ENCODE peak calls at places on chromosomes 4 and X, in four cellular contexts. One of them, this sample, is unnamed.

GRCh38 chr4:35604724-35605123 is 639.6 kb downstream of the ARAP2 start:
- DNase-seq in mammary epithelial cell: no peak
- DNase-seq in breast epithelium: no peak
- DNase-seq in astrocyte of the spinal cord: no peak
- DNase-seq in this sample: no peak

GRCh38 chrX:38804481-38805293 is 3.4 kb downstream of the MID1IP1 start:
- DNase-seq in mammary epithelial cell: peak
- DNase-seq in astrocyte of the spinal cord: no peak
- DNase-seq in breast epithelium: peak
- DNase-seq in this sample: peak

GRCh38 chr4:113978561-113979156 is 788 bp downstream of the ARSJ start:
- DNase-seq in breast epithelium: no peak
- DNase-seq in mammary epithelial cell: peak
- DNase-seq in astrocyte of the spinal cord: peak
- DNase-seq in this sample: peak

GRCh38 chrX:12949927-12950656 is 24.8 kb upstream of the TMSB4X start:
- DNase-seq in mammary epithelial cell: peak
- DNase-seq in astrocyte of the spinal cord: peak
- DNase-seq in breast epithelium: peak
- DNase-seq in this sample: no peak

GRCh38 chr4:181294421-181294820 is 948.8 kb upstream of the TENM3 start:
- DNase-seq in astrocyte of the spinal cord: no peak
- DNase-seq in mammary epithelial cell: no peak
- DNase-seq in breast epithelium: no peak
- DNase-seq in this sample: no peak

GRCh38 chr4:144685916-144686315 is 40.0 kb downstream of the HHIP start:
- DNase-seq in astrocyte of the spinal cord: no peak
- DNase-seq in breast epithelium: no peak
- DNase-seq in mammary epithelial cell: no peak
- DNase-seq in this sample: no peak

GRCh38 chrX:1391707-1392375 is at the start of gene SLC25A6:
- DNase-seq in astrocyte of the spinal cord: peak
- DNase-seq in mammary epithelial cell: peak
- DNase-seq in breast epithelium: peak
- DNase-seq in this sample: peak

GRCh38 chrX:103687696-103688191 is 1.2 kb upstream of the MORF4L2 start:
- DNase-seq in mammary epithelial cell: peak
- DNase-seq in breast epithelium: peak
- DNase-seq in astrocyte of the spinal cord: peak
- DNase-seq in this sample: peak

GRCh38 chrX:46707274-46707965 is 51.5 kb downstream of the SLC9A7 start:
- DNase-seq in breast epithelium: no peak
- DNase-seq in mammary epithelial cell: no peak
- DNase-seq in astrocyte of the spinal cord: no peak
- DNase-seq in this sample: no peak

GRCh38 chr4:39047691-39048090 is 14.3 kb upstream of the KLHL5 start:
- DNase-seq in mammary epithelial cell: no peak
- DNase-seq in breast epithelium: no peak
- DNase-seq in astrocyte of the spinal cord: no peak
- DNase-seq in this sample: no peak

GRCh38 chr4:56051049-56051709 is 102.4 kb downstream of the CEP135 start:
- DNase-seq in breast epithelium: no peak
- DNase-seq in astrocyte of the spinal cord: no peak
- DNase-seq in mammary epithelial cell: no peak
- DNase-seq in this sample: no peak

GRCh38 chrX:103414561-103414960 is 38.2 kb downstream of the BEX3 start:
- DNase-seq in astrocyte of the spinal cord: no peak
- DNase-seq in breast epithelium: no peak
- DNase-seq in mammary epithelial cell: no peak
- DNase-seq in this sample: no peak

GRCh38 chrX:44954562-44954961 is 81.6 kb downstream of the KDM6A start:
- DNase-seq in mammary epithelial cell: no peak
- DNase-seq in breast epithelium: no peak
- DNase-seq in astrocyte of the spinal cord: no peak
- DNase-seq in this sample: no peak

GRCh38 chr4:72394264-72394663 is 174.8 kb downstream of the ADAMTS3 start:
- DNase-seq in mammary epithelial cell: peak
- DNase-seq in astrocyte of the spinal cord: no peak
- DNase-seq in breast epithelium: no peak
- DNase-seq in this sample: no peak

GRCh38 chr4:122776916-122777315 is 44.4 kb downstream of the BBS12 start:
- DNase-seq in breast epithelium: no peak
- DNase-seq in mammary epithelial cell: peak
- DNase-seq in astrocyte of the spinal cord: no peak
- DNase-seq in this sample: no peak

GRCh38 chr4:122772311-122772710 is 39.8 kb downstream of the BBS12 start:
- DNase-seq in astrocyte of the spinal cord: no peak
- DNase-seq in breast epithelium: no peak
- DNase-seq in mammary epithelial cell: peak
- DNase-seq in this sample: no peak

GRCh38 chr4:122773021-122773420 is 40.5 kb downstream of the BBS12 start:
- DNase-seq in breast epithelium: no peak
- DNase-seq in astrocyte of the spinal cord: no peak
- DNase-seq in mammary epithelial cell: no peak
- DNase-seq in this sample: no peak

GRCh38 chr4:122775987-122776836 is 43.7 kb downstream of the BBS12 start:
- DNase-seq in mammary epithelial cell: peak
- DNase-seq in breast epithelium: no peak
- DNase-seq in astrocyte of the spinal cord: no peak
- DNase-seq in this sample: no peak

DNA sequence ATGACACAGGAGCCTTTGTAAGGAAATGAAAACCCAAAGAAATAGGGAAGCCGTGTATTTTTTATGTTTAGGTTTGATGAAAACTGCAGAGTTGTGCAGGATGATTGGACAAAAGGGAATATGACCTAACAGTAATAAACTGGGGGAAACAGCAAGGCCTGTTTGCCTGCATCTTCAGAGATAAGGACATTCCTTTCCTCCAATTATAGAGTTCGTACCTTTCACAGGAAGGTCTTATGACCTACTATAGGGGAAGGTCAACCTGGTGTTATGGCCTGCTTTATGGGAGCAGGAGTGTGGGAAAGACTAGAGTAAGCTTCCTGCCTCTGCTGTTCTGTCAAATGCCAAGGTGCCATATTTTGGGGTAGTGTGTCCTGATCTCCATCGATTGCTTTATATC is 42.5 kb downstream of the BBS12 start:
- DNase-seq in breast epithelium: no peak
- DNase-seq in astrocyte of the spinal cord: no peak
- DNase-seq in mammary epithelial cell: no peak
- DNase-seq in this sample: no peak
- TF ChIP-seq CTCF in breast epithelium: no peak
- TF ChIP-seq CTCF in astrocyte of the spinal cord: no peak
- TF ChIP-seq CTCF in mammary epithelial cell: no peak
- TF ChIP-seq CTCF in this sample: no peak

GRCh38 chr4:89641367-89641687 is 195.6 kb downstream of the SNCA start:
- DNase-seq in astrocyte of the spinal cord: no peak
- DNase-seq in breast epithelium: no peak
- DNase-seq in mammary epithelial cell: no peak
- DNase-seq in this sample: no peak
- TF ChIP-seq CTCF in astrocyte of the spinal cord: no peak
- TF ChIP-seq CTCF in breast epithelium: no peak
- TF ChIP-seq CTCF in mammary epithelial cell: no peak
- TF ChIP-seq CTCF in this sample: no peak

DNA sequence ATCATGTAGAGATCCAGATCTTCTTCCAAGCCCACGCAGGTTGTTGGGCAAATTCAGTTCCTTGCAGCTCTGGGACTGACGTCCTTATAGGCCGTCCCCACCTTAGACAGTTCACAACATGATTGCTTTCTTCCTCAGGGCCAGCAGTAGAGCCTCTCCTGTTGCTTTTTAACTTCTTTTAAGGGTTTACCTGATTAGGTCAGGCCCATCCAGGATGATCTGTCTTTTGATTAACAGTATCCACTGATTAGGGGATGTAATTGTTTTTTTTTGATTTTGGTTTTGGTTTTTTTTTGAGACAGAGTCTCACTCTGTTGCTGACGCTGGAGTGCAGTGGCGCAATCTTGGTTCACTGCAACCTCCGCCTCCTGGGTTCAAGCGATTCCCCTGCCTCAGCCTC is 109.1 kb upstream of the BMPR1B start:
- DNase-seq in mammary epithelial cell: no peak
- DNase-seq in astrocyte of the spinal cord: no peak
- DNase-seq in breast epithelium: no peak
- DNase-seq in this sample: no peak
- TF ChIP-seq CTCF in mammary epithelial cell: no peak
- TF ChIP-seq CTCF in astrocyte of the spinal cord: no peak
- TF ChIP-seq CTCF in breast epithelium: no peak
- TF ChIP-seq CTCF in this sample: no peak

GRCh38 chr4:48687313-48687712 is 92.8 kb downstream of the FRYL start:
- DNase-seq in astrocyte of the spinal cord: no peak
- DNase-seq in breast epithelium: no peak
- DNase-seq in mammary epithelial cell: no peak
- DNase-seq in this sample: no peak

GRCh38 chr4:48683784-48684666 is 96.1 kb downstream of the FRYL start:
- DNase-seq in breast epithelium: no peak
- DNase-seq in astrocyte of the spinal cord: no peak
- DNase-seq in mammary epithelial cell: no peak
- DNase-seq in this sample: no peak

GRCh38 chr4:48686369-48686768 is 93.7 kb downstream of the FRYL start:
- DNase-seq in mammary epithelial cell: no peak
- DNase-seq in breast epithelium: no peak
- DNase-seq in astrocyte of the spinal cord: no peak
- DNase-seq in this sample: no peak

GRCh38 chr4:48680848-48681568 is 99.1 kb downstream of the FRYL start:
- DNase-seq in mammary epithelial cell: no peak
- DNase-seq in astrocyte of the spinal cord: no peak
- DNase-seq in breast epithelium: no peak
- DNase-seq in this sample: no peak

GRCh38 chr4:48681856-48682255 is 98.2 kb downstream of the FRYL start:
- DNase-seq in mammary epithelial cell: peak
- DNase-seq in astrocyte of the spinal cord: peak
- DNase-seq in breast epithelium: no peak
- DNase-seq in this sample: no peak
- TF ChIP-seq CTCF in mammary epithelial cell: peak
- TF ChIP-seq CTCF in astrocyte of the spinal cord: peak
- TF ChIP-seq CTCF in breast epithelium: no peak
- TF ChIP-seq CTCF in this sample: no peak

GRCh38 chr4:26397086-26397485 is 76.3 kb downstream of the RBPJ start:
- DNase-seq in astrocyte of the spinal cord: no peak
- DNase-seq in breast epithelium: no peak
- DNase-seq in mammary epithelial cell: no peak
- DNase-seq in this sample: no peak

GRCh38 chr4:26402458-26402857 is 81.6 kb downstream of the RBPJ start:
- DNase-seq in breast epithelium: no peak
- DNase-seq in astrocyte of the spinal cord: no peak
- DNase-seq in mammary epithelial cell: no peak
- DNase-seq in this sample: no peak

GRCh38 chr4:26404597-26405323 is 83.9 kb downstream of the RBPJ start:
- DNase-seq in mammary epithelial cell: no peak
- DNase-seq in breast epithelium: no peak
- DNase-seq in astrocyte of the spinal cord: no peak
- DNase-seq in this sample: no peak

GRCh38 chr4:26400140-26400539 is 79.3 kb downstream of the RBPJ start:
- DNase-seq in astrocyte of the spinal cord: no peak
- DNase-seq in breast epithelium: no peak
- DNase-seq in mammary epithelial cell: no peak
- DNase-seq in this sample: no peak
- TF ChIP-seq CTCF in astrocyte of the spinal cord: no peak
- TF ChIP-seq CTCF in breast epithelium: no peak
- TF ChIP-seq CTCF in mammary epithelial cell: no peak
- TF ChIP-seq CTCF in this sample: no peak

GRCh38 chr4:147381749-147382148 is 99.1 kb upstream of the EDNRA start:
- DNase-seq in astrocyte of the spinal cord: no peak
- DNase-seq in breast epithelium: no peak
- DNase-seq in mammary epithelial cell: no peak
- DNase-seq in this sample: no peak

DNA sequence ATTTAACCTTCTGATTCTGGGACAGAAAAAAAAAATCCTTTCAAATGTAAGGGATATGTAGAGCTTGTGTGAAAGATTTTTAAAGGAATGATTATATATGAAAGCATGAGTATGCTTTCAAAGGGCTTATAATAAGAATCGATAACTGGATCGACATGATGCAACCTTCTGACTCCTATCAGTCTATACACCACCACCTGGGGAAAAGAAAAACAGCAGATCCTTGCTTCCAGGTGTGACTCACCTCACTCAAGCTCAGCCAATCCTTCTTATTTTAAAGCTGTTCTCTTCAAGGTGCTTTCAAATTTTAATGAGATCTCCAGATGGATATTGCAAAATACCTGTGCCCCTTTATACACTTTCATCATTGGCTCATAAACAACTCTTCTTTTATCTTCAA is 102.1 kb upstream of the EDNRA start:
- DNase-seq in breast epithelium: no peak
- DNase-seq in mammary epithelial cell: peak
- DNase-seq in astrocyte of the spinal cord: no peak
- DNase-seq in this sample: no peak
- TF ChIP-seq CTCF in breast epithelium: no peak
- TF ChIP-seq CTCF in mammary epithelial cell: peak
- TF ChIP-seq CTCF in astrocyte of the spinal cord: no peak
- TF ChIP-seq CTCF in this sample: no peak

GRCh38 chrX:19705196-19705769 is 182.1 kb downstream of the SH3KBP1 start:
- DNase-seq in astrocyte of the spinal cord: peak
- DNase-seq in breast epithelium: no peak
- DNase-seq in mammary epithelial cell: no peak
- DNase-seq in this sample: no peak
- TF ChIP-seq CTCF in astrocyte of the spinal cord: no peak
- TF ChIP-seq CTCF in breast epithelium: no peak
- TF ChIP-seq CTCF in mammary epithelial cell: no peak
- TF ChIP-seq CTCF in this sample: no peak

DNA sequence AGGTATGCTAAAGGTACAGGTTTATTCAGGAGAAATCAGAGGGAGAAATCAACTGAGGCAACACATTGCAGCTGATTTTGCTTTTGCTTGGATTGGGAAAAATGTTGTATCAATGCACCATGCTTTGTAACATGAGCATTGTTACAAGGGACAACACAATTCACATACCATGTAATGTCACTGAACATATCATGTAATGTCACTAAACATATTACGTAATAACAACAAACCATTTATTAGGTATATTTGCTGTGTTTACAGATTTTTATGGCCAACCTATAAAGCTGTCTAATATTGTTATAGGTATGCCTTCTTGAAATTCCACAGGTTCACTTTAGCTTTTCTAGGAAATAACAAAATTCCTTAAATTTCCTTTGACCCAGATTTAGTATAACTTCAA is 5.0 kb upstream of the HERC3 start:
- DNase-seq in astrocyte of the spinal cord: no peak
- DNase-seq in breast epithelium: no peak
- DNase-seq in mammary epithelial cell: no peak
- DNase-seq in this sample: no peak
- TF ChIP-seq CTCF in astrocyte of the spinal cord: no peak
- TF ChIP-seq CTCF in breast epithelium: no peak
- TF ChIP-seq CTCF in mammary epithelial cell: no peak
- TF ChIP-seq CTCF in this sample: no peak